ENCODE peak calls at places on chromosomes 3 and 15, in seven cellular contexts. Q, S, B, X, H, R and Y are unnamed samples.

GRCh38 chr15:78633348-78633747 is 7.7 kb downstream of the CHRNB4 start:
- DNase-seq in B (no peak), S (no peak), X (no peak), H (no peak), Q (no peak), R (no peak), Y (no peak)

GRCh38 chr3:98612996-98613517 is 19.6 kb upstream of the CPOX start:
- DNase-seq in X (no peak), R (peak), Q (no peak), S (no peak), H (no peak), B (no peak), Y (no peak)

GRCh38 chr3:138833908-138834358 is 795 bp downstream of the PIK3CB start:
- DNase-seq in B (peak), S (no peak), Q (peak), R (no peak), H (peak), X (no peak), Y (no peak)

GRCh38 chr3:93904568-93904967 is 69.1 kb downstream of the PROS1 start:
- DNase-seq in X (no peak), S (peak), H (no peak), Q (no peak), R (no peak), B (no peak), Y (no peak)

GRCh38 chr3:105827959-105828358 is 40.9 kb downstream of the CBLB start:
- DNase-seq in Q (peak), H (no peak), X (peak), B (no peak), R (peak), S (peak), Y (no peak)

GRCh38 chr3:142724682-142725351 is 983 bp downstream of the TRPC1 start:
- DNase-seq in H (no peak), X (peak), Q (peak), S (peak), B (peak), R (peak), Y (no peak)

GRCh38 chr15:57743424-57743823 is 36.9 kb downstream of the POLR2M start:
- DNase-seq in R (no peak), X (no peak), Q (no peak), B (no peak), H (no peak), S (peak), Y (no peak)

GRCh38 chr15:77578641-77579372 is 53.9 kb downstream of the LINGO1 start:
- DNase-seq in H (no peak), R (no peak), X (no peak), Q (no peak), B (no peak), S (no peak), Y (no peak)

GRCh38 chr3:38003371-38003816 is 12.8 kb downstream of the VILL start:
- DNase-seq in X (no peak), S (peak), B (no peak), H (peak), R (peak), Q (peak), Y (peak)

GRCh38 chr15:40928975-40929729 is at the start of gene DLL4:
- DNase-seq in X (peak), S (peak), Q (peak), B (no peak), H (peak), R (no peak), Y (no peak)

GRCh38 chr15:37876900-37877299 is 57.5 kb upstream of the TMCO5A start:
- DNase-seq in B (no peak), S (peak), R (no peak), H (no peak), X (no peak), Q (no peak), Y (no peak)

GRCh38 chr3:96986241-96986640 is 171.8 kb downstream of the EPHA6 start:
- DNase-seq in H (no peak), S (no peak), R (no peak), Q (no peak), B (no peak), X (no peak), Y (no peak)

GRCh38 chr3:187777331-187778046 is 32.2 kb upstream of the BCL6 start:
- DNase-seq in S (peak), Q (no peak), X (peak), R (no peak), H (peak), B (no peak), Y (no peak)

GRCh38 chr3:5330152-5330810 is 142.8 kb downstream of the EDEM1 start:
- DNase-seq in R (no peak), Q (no peak), H (no peak), B (no peak), X (peak), S (peak), Y (no peak)

GRCh38 chr3:72739521-72740466 is 108.5 kb downstream of the SHQ1 start:
- DNase-seq in R (no peak), Q (no peak), S (peak), H (no peak), B (no peak), X (no peak), Y (no peak)

GRCh38 chr3:72733676-72734075 is 114.6 kb downstream of the SHQ1 start:
- DNase-seq in R (no peak), X (no peak), S (no peak), Q (no peak), B (no peak), H (no peak), Y (no peak)

GRCh38 chr3:72744330-72744729 is 103.9 kb downstream of the SHQ1 start:
- DNase-seq in S (no peak), H (no peak), X (no peak), B (no peak), R (no peak), Q (no peak), Y (no peak)

DNA sequence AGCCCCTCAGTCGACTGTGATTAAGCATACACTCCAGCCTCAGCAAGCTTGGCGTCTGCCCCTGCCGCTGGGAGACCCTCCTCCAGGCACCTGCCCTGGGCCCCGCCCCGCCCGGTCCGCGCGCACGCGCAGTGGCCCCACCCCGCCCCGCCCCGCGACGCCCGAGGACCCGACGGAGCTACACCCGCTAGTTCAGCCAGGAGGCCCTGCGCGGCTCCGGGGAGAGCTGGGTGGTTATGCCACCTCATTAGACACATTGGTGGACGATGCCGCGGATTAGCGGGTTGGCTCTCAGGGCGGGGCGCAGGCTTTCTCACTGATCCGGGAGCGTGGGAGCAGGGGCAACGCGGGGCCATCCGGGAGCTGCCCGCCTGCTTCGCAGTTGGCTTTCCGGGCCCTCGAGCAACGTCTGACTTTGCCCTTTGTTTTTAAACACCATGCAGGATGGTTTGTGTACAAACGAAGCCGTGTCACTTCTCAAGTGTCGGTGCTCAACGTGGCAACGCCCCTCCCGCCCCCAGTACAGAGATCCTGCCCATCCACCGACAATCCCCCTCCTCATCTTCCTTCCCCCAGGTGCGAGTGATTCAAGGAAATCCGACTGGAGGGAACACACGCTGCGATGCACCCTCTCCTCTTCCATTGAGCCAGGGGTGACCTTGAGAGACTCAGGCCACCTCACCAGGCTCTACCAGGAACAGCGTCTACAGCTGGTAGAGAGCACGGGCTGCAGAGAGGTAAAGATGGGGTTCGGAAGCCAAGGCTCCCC is 109.3 kb downstream of the SHQ1 start:
- DNase-seq in X (no peak), B (no peak), S (no peak), H (peak), R (no peak), Q (peak), Y (no peak)
- TF ChIP-seq CTCF in X (no peak), B (no peak), S (no peak), H (no peak), R (no peak), Q (no peak), Y (peak)

DNA sequence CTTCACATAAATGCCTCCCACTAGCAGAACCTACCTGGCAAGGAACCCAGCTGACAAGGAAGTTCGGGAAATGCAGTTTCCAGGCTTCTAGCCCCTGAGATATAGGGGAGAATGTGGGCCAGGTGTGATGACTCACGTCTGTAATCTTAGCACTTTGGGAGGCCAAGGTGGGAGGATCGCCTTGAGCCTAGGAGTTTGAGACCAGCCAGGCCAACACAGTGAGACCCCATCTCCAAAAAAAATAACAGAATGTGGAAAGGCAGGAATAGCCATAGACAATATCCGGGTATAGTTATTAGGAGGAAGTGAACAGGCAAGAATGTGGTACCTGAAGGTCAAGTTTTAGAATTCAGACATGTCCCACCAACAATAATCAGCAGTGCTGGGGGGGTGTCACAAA is 40.5 kb upstream of the SH3BP5 start:
- DNase-seq in R (no peak), X (no peak), H (no peak), S (no peak), B (no peak), Q (no peak), Y (no peak)
- TF ChIP-seq CTCF in R (no peak), X (no peak), H (no peak), S (no peak), B (no peak), Q (no peak), Y (no peak)

GRCh38 chr3:188789201-188789600 is 382.6 kb upstream of the TPRG1 start:
- DNase-seq in R (no peak), X (no peak), H (no peak), Q (no peak), S (no peak), B (no peak), Y (no peak)

GRCh38 chr3:188796122-188796631 is 375.6 kb upstream of the TPRG1 start:
- DNase-seq in S (peak), H (no peak), Q (no peak), B (no peak), R (no peak), X (peak), Y (no peak)

GRCh38 chr3:188797045-188797444 is 374.7 kb upstream of the TPRG1 start:
- DNase-seq in Q (no peak), H (no peak), X (no peak), R (no peak), S (no peak), B (no peak), Y (no peak)

GRCh38 chr3:188788621-188789081 is 383.1 kb upstream of the TPRG1 start:
- DNase-seq in B (no peak), R (no peak), Q (no peak), H (peak), S (peak), X (peak), Y (no peak)

DNA sequence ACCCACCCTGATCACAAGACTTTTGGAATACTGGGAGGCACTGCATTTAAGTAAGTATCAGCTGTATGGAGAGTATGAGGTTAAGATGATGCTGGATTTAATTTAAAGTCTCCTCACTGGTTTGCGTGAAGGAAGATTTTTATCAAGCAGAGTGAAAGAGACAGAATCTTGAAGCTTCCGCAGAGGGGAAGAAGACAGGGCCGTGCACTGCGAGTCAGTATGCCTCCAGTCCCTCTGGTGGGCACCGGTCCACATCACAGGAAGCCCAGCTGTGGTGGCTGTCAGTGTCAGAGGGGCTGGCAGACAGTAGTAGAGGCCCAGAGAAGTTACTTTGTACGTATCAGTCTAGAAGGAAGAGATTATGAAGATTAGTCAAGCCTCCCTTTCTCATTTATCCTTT is 379.0 kb upstream of the TPRG1 start:
- DNase-seq in Q (peak), S (no peak), H (no peak), B (no peak), R (no peak), X (no peak), Y (no peak)
- TF ChIP-seq CTCF in Q (no peak), S (no peak), H (no peak), B (no peak), R (no peak), X (peak), Y (peak)

DNA sequence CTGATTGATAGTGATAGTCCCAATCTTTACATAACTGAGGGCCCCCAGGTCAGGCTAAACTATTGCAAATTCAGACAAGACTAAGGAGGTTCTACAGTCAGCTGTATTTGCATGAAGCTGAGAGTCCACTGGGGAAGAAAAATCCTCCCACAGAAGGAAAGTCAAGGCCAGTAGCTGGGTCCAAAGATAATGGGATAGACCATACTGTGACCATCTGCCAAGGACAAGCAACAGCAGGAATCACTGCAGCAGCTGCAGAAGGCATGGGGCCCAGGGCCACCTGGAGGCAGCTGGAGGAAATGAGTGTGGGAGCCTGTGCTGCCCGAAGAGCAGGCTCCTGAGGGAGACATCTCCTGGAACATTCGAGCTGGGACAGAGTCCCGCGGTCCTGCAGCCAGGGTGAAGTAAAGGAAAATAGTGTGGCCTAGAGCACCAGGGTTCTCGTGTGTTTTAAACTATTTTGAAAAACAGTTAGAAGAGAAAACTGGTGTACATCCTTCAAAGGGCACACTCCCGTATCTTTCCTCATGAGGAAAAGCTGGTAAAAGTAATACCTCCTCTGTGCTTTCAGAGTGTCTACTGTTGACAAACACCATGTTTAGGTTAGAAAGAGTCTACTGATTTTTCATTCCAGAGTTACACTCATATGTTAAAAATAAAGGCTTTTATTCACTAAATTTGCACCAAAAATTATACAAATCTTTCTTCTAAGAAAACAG is 13.1 kb upstream of the TMEM212 start:
- DNase-seq in B (peak), X (peak), Q (peak), H (peak), S (peak), R (peak), Y (peak)
- TF ChIP-seq CTCF in B (peak), X (peak), Q (peak), H (peak), S (peak), R (no peak), Y (peak)

GRCh38 chr3:14863324-14864100 is 44.8 kb downstream of the FGD5 start:
- DNase-seq in X (no peak), R (no peak), B (no peak), Q (no peak), H (no peak), S (no peak), Y (peak)
- TF ChIP-seq CTCF in X (no peak), R (no peak), B (peak), Q (no peak), H (no peak), S (peak), Y (peak)

DNA sequence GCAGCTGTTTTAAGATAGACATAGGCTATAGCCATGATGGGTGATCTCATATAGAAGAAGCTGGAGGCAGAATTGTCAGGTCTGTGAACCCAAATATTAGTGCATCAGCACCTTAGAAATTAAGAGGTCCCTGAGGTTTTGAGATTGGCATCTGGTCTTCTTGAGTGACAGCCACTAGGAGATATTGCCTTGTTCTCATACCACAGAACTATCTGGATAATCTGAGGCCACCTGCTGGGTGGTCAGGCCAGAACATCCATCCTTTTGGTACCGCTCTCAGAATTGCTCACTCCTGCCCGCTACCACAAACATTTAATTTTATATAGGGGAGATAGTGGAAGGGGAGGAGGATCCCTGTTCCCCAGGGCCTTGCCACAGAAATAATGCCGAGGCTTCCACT is 210.6 kb upstream of the ZPLD1 start:
- DNase-seq in B (no peak), R (no peak), S (peak), X (peak), Q (peak), H (no peak), Y (no peak)
- TF ChIP-seq CTCF in B (peak), R (no peak), S (peak), X (peak), Q (no peak), H (no peak), Y (peak)

GRCh38 chr15:69265347-69265955 is 33.3 kb upstream of the PAQR5 start:
- DNase-seq in R (no peak), B (no peak), X (peak), H (no peak), S (peak), Q (no peak), Y (no peak)
- TF ChIP-seq CTCF in R (peak), B (peak), X (peak), H (peak), S (peak), Q (peak), Y (peak)